ENCODE peak calls at places on chromosomes 5 and 9, in seven cellular contexts. Q, Y, H, U, C, O and G are unnamed samples.

GRCh38 chr5:1074226-1074625 is 37.6 kb downstream of the SLC12A7 start:
- DNase-seq in C (no peak), U (no peak), Y (no peak), O (no peak), H (no peak), Q (no peak), G (no peak)

GRCh38 chr5:11912-12311 is 80.1 kb upstream of the PLEKHG4B start:
- DNase-seq in U (no peak), Y (no peak), Q (no peak), C (no peak), H (no peak), O (no peak), G (no peak)

GRCh38 chr5:141632650-141633049 is 4.0 kb downstream of the HDAC3 start:
- DNase-seq in O (no peak), H (no peak), U (no peak), Q (no peak), C (no peak), Y (no peak), G (no peak)

GRCh38 chr5:110085826-110086225 is 396.1 kb downstream of the MAN2A1 start:
- DNase-seq in H (no peak), U (no peak), C (no peak), Q (no peak), O (no peak), Y (no peak), G (no peak)

GRCh38 chr9:124784503-124784902 is 7.6 kb downstream of the OLFML2A start:
- DNase-seq in U (no peak), H (peak; percentile 16), C (no peak), O (no peak), Y (no peak), Q (no peak), G (no peak)

GRCh38 chr9:135644631-135645218 is 5.4 kb upstream of the GLT6D1 start:
- DNase-seq in Q (no peak), O (no peak), C (no peak), H (no peak), U (no peak), Y (no peak), G (no peak)

GRCh38 chr5:173050791-173051190 is 5.4 kb upstream of the CREBRF start:
- DNase-seq in H (no peak), Q (no peak), O (no peak), Y (no peak), C (no peak), U (no peak), G (no peak)

GRCh38 chr5:7878381-7878873 is 9.5 kb downstream of the MTRR start:
- DNase-seq in C (no peak), Q (no peak), U (no peak), O (no peak), Y (no peak), H (no peak), G (no peak)

GRCh38 chr9:111896942-111897830 is 572 bp downstream of the UGCG start:
- DNase-seq in Q (no peak), U (peak; percentile 93), C (peak; percentile 80), Y (peak; percentile 43), O (peak; percentile 64), H (peak; percentile 29), G (peak; percentile 62)

GRCh38 chr9:95970356-95970755 is 94.9 kb downstream of the ERCC6L2 start:
- DNase-seq in Y (no peak), Q (no peak), C (no peak), O (no peak), U (no peak), H (no peak), G (no peak)

GRCh38 chr9:106859957-106860715 is 2.8 kb upstream of the ZNF462 start:
- DNase-seq in H (peak; percentile 60), Y (no peak), C (peak; percentile 63), U (no peak), O (no peak), Q (no peak), G (peak; percentile 71)

GRCh38 chr9:101706929-101707328 is 31.5 kb downstream of the GRIN3A start:
- DNase-seq in Q (no peak), O (no peak), C (no peak), H (no peak), U (no peak), Y (no peak), G (no peak)

GRCh38 chr5:181069767-181070491 is 29.9 kb downstream of the BTNL9 start:
- DNase-seq in Y (no peak), O (no peak), Q (no peak), C (no peak), H (no peak), U (no peak), G (no peak)

GRCh38 chr5:83145882-83146331 is 68.6 kb downstream of the XRCC4 start:
- DNase-seq in O (no peak), Y (no peak), Q (no peak), C (no peak), U (no peak), H (no peak), G (no peak)

GRCh38 chr5:35229076-35230042 is 928 bp downstream of the PRLR start:
- DNase-seq in Q (no peak), Y (no peak), O (no peak), H (no peak), U (no peak), C (no peak), G (peak; percentile 62)

GRCh38 chr5:97618721-97619120 is 435.7 kb upstream of the RIOK2 start:
- DNase-seq in C (no peak), Y (no peak), U (no peak), Q (no peak), O (no peak), H (no peak), G (no peak)

GRCh38 chr5:123960526-123960925 is 448.5 kb downstream of the CSNK1G3 start:
- DNase-seq in Q (no peak), C (no peak), H (no peak), Y (no peak), U (no peak), O (no peak), G (no peak)

GRCh38 chr5:68745459-68745858 is 348.4 kb upstream of the SLC30A5 start:
- DNase-seq in Y (no peak), O (no peak), U (no peak), H (no peak), C (no peak), Q (no peak), G (no peak)

GRCh38 chr9:128470560-128470959 is 14.8 kb downstream of the ODF2 start:
- DNase-seq in C (no peak), Q (no peak), U (no peak), Y (peak; percentile 22), O (no peak), H (no peak), G (no peak)

GRCh38 chr5:180070726-180071417 is 687 bp downstream of the RNF130 start:
- DNase-seq in Y (no peak), H (peak; percentile 33), O (peak; percentile 28), C (no peak), U (no peak), Q (no peak), G (peak; percentile 33)

GRCh38 chr9:133277467-133277866 is 2.5 kb upstream of the ABO start:
- DNase-seq in O (no peak), Q (no peak), U (no peak), C (no peak), Y (no peak), H (no peak), G (peak; percentile 2)

GRCh38 chr9:133276923-133277322 is 1.9 kb upstream of the ABO start:
- DNase-seq in Y (no peak), H (no peak), Q (no peak), U (no peak), C (no peak), O (no peak), G (peak; percentile 3)

GRCh38 chr9:133274236-133275104 is 531 bp downstream of the ABO start:
- DNase-seq in O (no peak), Q (no peak), Y (no peak), C (no peak), H (no peak), U (no peak), G (no peak)

GRCh38 chr9:133275105-133276000 is at the start of gene ABO:
- DNase-seq in Q (no peak), C (peak; percentile 77), H (no peak), O (no peak), U (no peak), Y (no peak), G (peak; percentile 58)

DNA sequence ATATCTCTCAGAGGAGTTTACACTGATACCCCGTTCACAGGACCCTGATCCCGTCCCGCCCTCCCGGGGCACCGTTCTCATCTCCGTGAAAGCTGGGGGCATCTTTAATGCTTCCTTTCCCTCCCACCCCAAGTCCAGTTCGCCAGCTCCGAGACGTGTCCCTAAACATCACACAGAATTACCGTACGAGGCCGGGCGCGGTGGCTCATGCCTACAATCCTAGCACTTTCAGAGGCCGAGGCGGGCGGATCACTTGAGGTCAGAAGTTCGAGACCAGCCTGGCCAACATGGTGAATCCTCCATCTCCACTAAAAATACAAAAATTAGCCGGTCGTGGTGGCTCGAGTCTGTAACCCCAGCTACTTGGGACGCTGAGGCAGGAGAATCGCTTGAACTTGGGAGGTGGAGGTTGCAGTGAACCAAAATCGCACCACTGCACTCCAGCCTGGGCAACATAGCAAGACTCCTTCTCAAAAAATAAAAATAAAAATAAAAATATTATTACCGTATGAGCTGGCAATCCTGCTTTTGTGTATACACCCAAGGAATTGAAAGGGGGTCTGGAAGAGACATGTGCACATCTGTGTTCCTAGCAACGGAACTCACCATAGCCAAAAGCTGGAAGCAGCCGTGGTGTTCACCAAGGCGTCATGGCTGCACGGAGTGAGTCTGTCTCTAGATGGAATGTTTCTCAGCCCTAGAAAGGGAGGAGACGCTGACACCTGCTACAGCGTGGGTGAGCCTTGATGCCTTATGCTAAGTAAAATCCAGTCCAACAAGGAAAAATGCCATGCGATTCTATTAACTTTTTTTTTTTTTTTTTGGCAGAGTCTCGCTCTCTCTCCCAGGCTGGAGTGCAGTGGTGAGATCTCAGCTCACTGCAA is 1.2 kb upstream of the ABO start:
- DNase-seq in Y (no peak), O (no peak), Q (no peak), H (no peak), U (no peak), C (no peak), G (peak; percentile 8)
- H3K4me3 ChIP-seq in Y (peak overlapping the region; percentile 50), O (peak overlapping the region; percentile 20), Q (peak overlapping the region; percentile 75), H (peak overlapping the region; percentile 69), U (peak overlapping the region; percentile 37), C (peak overlapping the region; percentile 73), G (peak overlapping the region; percentile 78)

DNA sequence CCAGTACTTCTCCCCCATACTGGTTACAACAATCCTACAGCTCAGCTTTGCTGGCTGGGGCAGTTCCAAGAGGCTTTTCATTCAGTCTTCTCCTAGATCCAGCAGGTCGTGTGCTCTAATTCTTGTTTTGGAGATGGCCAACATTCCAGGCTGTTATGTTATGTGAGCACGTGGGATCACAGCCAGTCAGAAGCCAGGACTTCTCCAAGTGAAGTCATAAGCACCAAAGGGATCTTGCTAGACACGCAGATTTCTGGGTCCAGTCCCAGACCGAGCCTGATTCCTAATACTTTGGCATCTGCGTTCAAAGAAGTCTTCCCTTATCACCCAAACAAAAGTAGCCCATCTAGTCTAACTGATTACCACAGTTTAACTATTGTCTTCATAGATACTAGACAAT is 1.4 kb upstream of the LARP1 start:
- DNase-seq in O (peak; percentile 30), H (peak; percentile 86), Q (peak; percentile 4), Y (peak; percentile 48), C (no peak), U (no peak), G (peak; percentile 62)
- TF ChIP-seq POLR2A in O (no peak), H (no peak), Q (no peak), Y (peak; percentile 72), C (peak; percentile 62), U (no peak), G (no peak)

GRCh38 chr5:176659440-176659839 is 12.2 kb downstream of the TSPAN17 start:
- DNase-seq in H (no peak), U (no peak), Y (no peak), Q (no peak), O (no peak), C (no peak), G (no peak)
- H3K4me3 ChIP-seq in H (no peak overlapping the region), U (no peak overlapping the region), Y (no peak overlapping the region), Q (no peak overlapping the region), O (no peak overlapping the region), C (no peak overlapping the region), G (no peak overlapping the region)

GRCh38 chr9:137188490-137189296 is at the start of the genes ANAPC2 and SSNA1:
- DNase-seq in O (peak; percentile 92), U (peak; percentile 97), C (peak; percentile 97), Q (peak; percentile 62), H (peak; percentile 90), Y (peak; percentile 85), G (peak; percentile 95)
- TF ChIP-seq POLR2A in O (peak; percentile 84), U (peak; percentile 94), C (peak; percentile 95), Q (peak; percentile 92), H (peak; percentile 82), Y (peak; percentile 76), G (peak; percentile 90)